ENCODE peak calls at places on chromosomes 13 and 19, in ten cellular contexts. H, W, L, R, A, K, Y, D, Q and B are unnamed samples.

GRCh38 chr19:55230780-55231179 is 2.2 kb upstream of the TMEM86B start:
- DNase-seq in L (no peak), K (no peak), H (no peak), Q (no peak), Y (no peak), A (no peak), D (no peak), W (no peak), R (no peak), B (no peak)

GRCh38 chr19:4401482-4402170 is 814 bp upstream of the CHAF1A start:
- DNase-seq in H (no peak), W (no peak), Q (no peak), A (peak; percentile 7), R (no peak), L (no peak), K (no peak), D (no peak), Y (no peak), B (no peak)

GRCh38 chr19:38665950-38666661 is 18.7 kb downstream of the ACTN4 start:
- DNase-seq in Y (no peak), D (no peak), A (no peak), L (peak; percentile 85), K (peak; percentile 67), R (no peak), Q (no peak), H (peak; percentile 76), W (peak; percentile 66), B (no peak)

GRCh38 chr13:80284290-80284689 is 56.6 kb downstream of the SPRY2 start:
- DNase-seq in A (no peak), Q (no peak), K (no peak), Y (no peak), H (no peak), R (no peak), D (no peak), L (no peak), W (no peak), B (no peak)

GRCh38 chr19:47020992-47021496 is 1.4 kb downstream of the NPAS1 start:
- DNase-seq in Y (no peak), W (no peak), K (no peak), R (peak; percentile 30), Q (no peak), D (no peak), H (no peak), L (peak; percentile 41), A (no peak), B (peak; percentile 29)

GRCh38 chr13:51781246-51782022 is 22.5 kb downstream of the DHRS12 start:
- DNase-seq in L (peak; percentile 64), A (peak; percentile 51), W (peak; percentile 60), D (no peak), Q (peak; percentile 58), R (peak; percentile 45), K (peak; percentile 46), H (no peak), Y (no peak), B (peak; percentile 31)

GRCh38 chr19:35265126-35265995 is 3.4 kb upstream of the USF2 start:
- DNase-seq in K (no peak), A (no peak), D (no peak), H (no peak), Q (no peak), L (no peak), Y (no peak), R (no peak), W (peak; percentile 22), B (peak; percentile 23)

GRCh38 chr13:28637714-28638355 is 21.1 kb upstream of the POMP start:
- DNase-seq in A (peak; percentile 40), D (no peak), W (no peak), Y (no peak), R (peak; percentile 69), H (no peak), K (peak; percentile 34), Q (no peak), L (no peak), B (no peak)

GRCh38 chr19:45630463-45630862 is 8.7 kb downstream of the EML2 start:
- DNase-seq in L (no peak), D (no peak), R (peak; percentile 82), Y (no peak), W (peak; percentile 89), H (no peak), K (peak; percentile 97), Q (no peak), A (no peak), B (peak; percentile 84)

GRCh38 chr13:87498681-87499080 is 172.5 kb upstream of the SLITRK5 start:
- DNase-seq in L (peak; percentile 49), R (peak; percentile 0), Q (no peak), W (peak; percentile 30), K (peak; percentile 5), Y (no peak), H (no peak), D (no peak), A (peak; percentile 16), B (peak; percentile 2)

GRCh38 chr19:51327066-51327985 is 14.6 kb downstream of the VSIG10L start:
- DNase-seq in Y (peak; percentile 33), H (no peak), R (peak; percentile 63), W (peak; percentile 58), A (no peak), Q (peak; percentile 72), K (peak; percentile 56), D (peak; percentile 39), L (peak; percentile 84), B (peak; percentile 34)

GRCh38 chr19:39677931-39678889 is 22.5 kb downstream of the LGALS16 start:
- DNase-seq in Q (no peak), A (no peak), D (no peak), K (peak; percentile 5), Y (no peak), R (peak; percentile 53), W (peak; percentile 74), L (no peak), H (peak; percentile 24), B (peak; percentile 12)

GRCh38 chr19:8393871-8394250 is 3.7 kb downstream of the RAB11B start:
- DNase-seq in Q (no peak), R (no peak), A (no peak), W (no peak), H (peak; percentile 44), D (no peak), Y (no peak), L (no peak), K (no peak), B (no peak)

DNA sequence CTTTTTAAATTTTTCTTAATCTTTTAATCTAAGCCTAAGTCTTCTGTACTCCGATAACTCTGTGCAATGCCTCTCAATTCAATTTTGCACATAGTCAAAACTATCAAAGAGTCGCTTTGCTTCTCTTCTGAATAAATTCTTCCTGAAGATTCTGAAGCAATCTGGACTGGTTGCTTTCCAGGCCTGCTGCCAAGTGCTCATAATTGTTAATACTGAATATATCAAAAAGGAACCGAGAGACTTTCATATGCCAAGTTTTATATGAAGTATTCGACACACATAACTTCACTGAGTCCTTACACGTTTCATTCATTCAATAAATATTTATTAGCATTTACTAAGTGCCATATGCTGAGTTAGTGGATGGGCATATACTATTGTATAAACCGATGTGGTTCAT is 91.3 kb downstream of the EDNRB start:
- DNase-seq in W (no peak), H (no peak), K (no peak), Q (no peak), A (no peak), D (no peak), L (no peak), R (no peak), Y (no peak), B (no peak)
- H3K4me3 ChIP-seq in W (no peak overlapping the region), H (no peak overlapping the region), K (no peak overlapping the region), Q (no peak overlapping the region), A (no peak overlapping the region), D (no peak overlapping the region), L (no peak overlapping the region), R (no peak overlapping the region), Y (no peak overlapping the region), B (no peak overlapping the region)

DNA sequence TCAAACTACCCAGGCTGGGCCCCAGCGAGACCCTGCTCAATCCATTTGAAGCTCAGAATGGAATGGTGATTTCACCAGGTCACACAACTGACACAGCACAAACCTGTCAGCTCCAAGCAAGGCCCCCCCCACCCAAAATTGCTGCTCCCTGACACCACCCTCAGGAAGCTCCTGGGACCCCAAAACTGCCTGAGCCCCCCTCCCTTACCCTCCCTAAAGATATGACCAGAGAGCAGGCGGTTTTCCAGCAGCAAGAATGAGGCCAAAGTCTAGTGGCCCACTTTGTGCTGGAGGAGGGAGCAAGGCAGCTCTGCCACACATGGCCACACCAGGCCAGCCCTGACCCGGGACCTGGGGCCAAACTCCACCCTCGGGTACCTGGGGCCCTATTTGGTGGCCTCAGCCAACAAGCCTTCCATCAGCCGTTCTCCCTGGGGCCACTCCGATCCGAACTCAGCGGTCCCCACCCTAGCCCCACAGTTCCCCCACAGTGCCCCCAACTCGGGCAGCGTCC is 2.3 kb downstream of the NR2F6 start:
- DNase-seq in L (no peak), D (no peak), Y (no peak), Q (no peak), H (no peak), W (no peak), A (no peak), K (no peak), R (no peak), B (no peak)
- H3K4me3 ChIP-seq in L (peak overlapping the region; percentile 84), D (no peak overlapping the region), Y (no peak overlapping the region), Q (peak overlapping the region; percentile 67), H (peak overlapping the region; percentile 72), W (peak overlapping the region; percentile 84), A (peak overlapping the region; percentile 74), K (peak overlapping the region; percentile 88), R (no peak overlapping the region), B (peak overlapping the region; percentile 66)

DNA sequence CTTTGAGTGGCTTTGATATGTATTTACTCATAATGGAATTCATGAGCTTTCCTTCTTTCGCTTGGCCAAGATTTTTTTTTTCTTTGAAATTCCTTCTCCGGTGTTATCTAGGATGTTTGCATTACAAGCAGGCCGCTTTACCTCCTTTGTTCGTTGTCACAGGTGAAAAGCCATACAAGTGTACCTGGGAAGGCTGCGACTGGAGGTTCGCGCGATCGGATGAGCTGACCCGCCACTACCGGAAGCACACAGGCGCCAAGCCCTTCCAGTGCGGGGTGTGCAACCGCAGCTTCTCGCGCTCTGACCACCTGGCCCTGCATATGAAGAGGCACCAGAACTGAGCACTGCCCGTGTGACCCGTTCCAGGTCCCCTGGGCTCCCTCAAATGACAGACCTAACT is 16.7 kb downstream of the KLF5 start:
- DNase-seq in L (peak; percentile 23), Y (no peak), R (no peak), Q (no peak), K (no peak), W (no peak), A (no peak), H (no peak), D (no peak), B (no peak)
- H3K4me3 ChIP-seq in L (peak overlapping the region; percentile 12), Y (no peak overlapping the region), R (no peak overlapping the region), Q (no peak overlapping the region), K (no peak overlapping the region), W (no peak overlapping the region), A (no peak overlapping the region), H (no peak overlapping the region), D (no peak overlapping the region), B (no peak overlapping the region)

GRCh38 chr13:27583645-27584044 is 36.7 kb downstream of the LNX2 start:
- DNase-seq in D (peak; percentile 14), A (no peak), L (no peak), R (no peak), H (no peak), Y (no peak), W (no peak), K (peak; percentile 51), Q (peak; percentile 12), B (no peak)
- H3K4me3 ChIP-seq in D (no peak overlapping the region), A (no peak overlapping the region), L (no peak overlapping the region), R (no peak overlapping the region), H (no peak overlapping the region), Y (no peak overlapping the region), W (no peak overlapping the region), K (no peak overlapping the region), Q (no peak overlapping the region), B (no peak overlapping the region)